ENCODE peak calls at places on chromosomes 13 and 19, in seven cellular contexts. S is AG10803, U is heart right ventricle, W is upper lobe of right lung, H is ascending aorta, P is cardiac muscle cell, M is GM06990. F is an unnamed sample.

GRCh38 chr19:42290523-42291436 is 11.2 kb upstream of the PRR19 start:
- DNase-seq in M (no peak), U (no peak), S (no peak), P (peak; percentile 52), W (no peak), H (no peak), F (no peak)

GRCh38 chr19:50899549-50899948 is 11.6 kb downstream of the KLK4 start:
- DNase-seq in W (no peak), S (no peak), H (no peak), P (no peak), M (no peak), U (no peak), F (no peak)

GRCh38 chr19:42282036-42282762 is 13.1 kb downstream of the CIC start:
- DNase-seq in S (no peak), U (peak; percentile 29), H (no peak), P (no peak), M (peak; percentile 17), W (no peak), F (peak; percentile 89)

GRCh38 chr13:23630349-23631093 is 60.3 kb downstream of the TNFRSF19 start:
- DNase-seq in W (no peak), S (no peak), P (no peak), M (no peak), H (no peak), U (no peak), F (no peak)

GRCh38 chr13:39931505-39931904 is 276.0 kb downstream of the COG6 start:
- DNase-seq in P (no peak), M (no peak), H (no peak), W (no peak), U (no peak), S (no peak), F (no peak)

GRCh38 chr13:66265446-66265845 is 964.7 kb downstream of the PCDH9 start:
- DNase-seq in M (no peak), W (no peak), S (no peak), U (no peak), P (no peak), H (no peak), F (no peak)

GRCh38 chr13:50170447-50171037 is 155.3 kb downstream of the KCNRG start:
- DNase-seq in M (no peak), H (no peak), S (peak; percentile 41), U (no peak), P (no peak), W (no peak), F (no peak)

GRCh38 chr13:112105244-112105681 is 38.3 kb downstream of the SOX1 start:
- DNase-seq in S (no peak), U (no peak), P (no peak), M (no peak), H (no peak), W (no peak), F (no peak)

GRCh38 chr19:40512473-40513344 is 45.9 kb downstream of the SPTBN4 start:
- DNase-seq in P (peak; percentile 70), U (no peak), S (peak; percentile 13), H (no peak), M (no peak), W (no peak), F (no peak)

GRCh38 chr19:5593245-5593962 is 25.7 kb upstream of the TINCR start:
- DNase-seq in U (no peak), S (no peak), M (no peak), H (no peak), W (no peak), P (no peak), F (no peak)

GRCh38 chr19:11261902-11262839 is at the start of gene DOCK6:
- DNase-seq in U (no peak), S (no peak), W (peak; percentile 76), P (peak; percentile 49), M (no peak), H (no peak), F (no peak)

GRCh38 chr13:21074601-21075302 is 13.4 kb upstream of the LATS2 start:
- DNase-seq in H (no peak), M (no peak), W (no peak), U (peak; percentile 32), S (peak; percentile 51), P (no peak), F (no peak)

GRCh38 chr13:51564671-51565070 is 19.6 kb upstream of the WDFY2 start:
- DNase-seq in S (no peak), P (no peak), M (no peak), W (no peak), U (no peak), H (no peak), F (no peak)

GRCh38 chr19:4600893-4601292 is 38.4 kb upstream of the TNFAIP8L1 start:
- DNase-seq in P (no peak), M (no peak), S (no peak), H (no peak), U (no peak), W (no peak), F (no peak)

GRCh38 chr19:29623726-29624488 is 17.8 kb downstream of the POP4 start:
- DNase-seq in H (no peak), W (no peak), P (no peak), M (no peak), U (no peak), S (no peak), F (no peak)

GRCh38 chr19:47273313-47274070 is 1.2 kb upstream of the INAFM1 start:
- DNase-seq in P (peak; percentile 94), U (peak; percentile 93), H (peak; percentile 77), S (peak; percentile 92), W (peak; percentile 96), M (peak; percentile 90), F (peak; percentile 94)

DNA sequence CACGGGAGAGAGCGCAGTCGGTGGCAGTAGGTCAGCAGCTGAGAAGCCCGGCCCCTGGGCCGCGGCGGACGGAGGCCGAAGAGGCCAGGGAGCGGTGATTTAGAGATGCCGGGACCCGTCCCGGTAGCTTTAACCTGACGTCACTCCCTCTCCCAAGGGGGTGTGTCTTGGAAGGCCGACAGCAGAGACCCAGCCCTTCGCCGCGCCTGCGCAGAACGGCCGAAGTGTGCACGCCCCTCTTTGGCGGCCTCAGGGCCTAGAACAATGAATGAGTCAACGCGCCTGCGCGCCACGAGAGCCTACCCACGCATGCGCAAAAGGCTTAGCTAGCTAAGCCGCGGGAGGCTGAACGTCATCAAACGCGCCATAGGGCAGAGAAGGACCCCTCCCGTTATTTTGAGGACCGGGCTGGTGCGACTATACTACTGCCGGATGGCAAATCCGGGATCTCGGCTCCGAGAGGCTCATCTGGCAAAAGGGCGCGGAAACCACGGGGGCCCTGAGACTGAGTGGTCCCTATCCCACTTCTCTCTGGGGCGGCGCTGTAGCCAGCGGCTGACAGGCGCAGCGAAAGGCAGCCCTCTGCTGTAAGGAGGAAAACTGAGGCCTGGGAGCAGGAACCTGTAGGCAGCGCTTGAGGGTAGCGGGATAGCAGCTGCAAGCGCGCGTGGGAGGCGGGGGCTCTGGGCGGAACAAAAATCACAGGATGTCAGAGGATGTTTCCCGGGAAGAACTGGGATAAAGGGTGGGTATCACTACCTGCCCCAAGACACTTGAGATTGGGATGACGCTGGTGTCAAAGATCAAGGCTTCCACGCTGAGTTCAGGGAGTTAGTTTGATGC is at the start of the genes IRGQ and ZNF576:
- DNase-seq in U (peak; percentile 100), W (peak; percentile 100), P (peak; percentile 100), H (peak; percentile 99), S (peak; percentile 98), M (peak; percentile 98), F (peak; percentile 100)
- TF ChIP-seq CTCF in U (no peak), W (no peak), P (no peak), H (no peak), S (peak; percentile 12), M (peak; percentile 1), F (no peak)

DNA sequence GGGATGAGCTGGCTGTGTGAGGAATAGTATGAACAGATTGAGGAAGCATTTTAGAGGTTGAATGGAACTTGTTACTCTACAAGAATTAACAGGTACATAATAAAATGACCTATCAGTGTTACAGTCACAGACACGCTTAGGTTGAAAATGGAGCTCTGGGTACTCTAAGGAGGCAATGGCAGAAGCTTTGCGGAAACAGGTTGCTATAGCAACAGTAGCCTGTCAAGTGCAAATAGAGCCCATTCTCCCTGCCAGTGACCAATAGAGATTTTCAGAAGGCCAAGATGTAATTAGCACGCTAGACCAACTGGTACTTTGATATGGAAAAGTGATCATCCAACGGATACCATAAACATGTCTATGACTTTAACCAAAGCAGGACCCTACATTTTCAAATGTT is 148.5 kb upstream of the FREM2 start:
- DNase-seq in M (no peak), H (no peak), U (no peak), S (no peak), W (no peak), P (peak; percentile 3), F (no peak)
- H3K4me3 ChIP-seq in M (no peak overlapping the region), H (no peak overlapping the region), U (no peak overlapping the region), S (no peak overlapping the region), W (no peak overlapping the region), P (no peak overlapping the region), F (no peak overlapping the region)

GRCh38 chr19:49150106-49150943 is 4.9 kb downstream of the HRC start:
- DNase-seq in H (no peak), U (peak; percentile 87), W (peak; percentile 91), S (peak; percentile 69), P (peak; percentile 95), M (peak; percentile 68), F (peak; percentile 96)
- TF ChIP-seq CTCF in H (no peak), U (no peak), W (no peak), S (no peak), P (no peak), M (no peak), F (no peak)

DNA sequence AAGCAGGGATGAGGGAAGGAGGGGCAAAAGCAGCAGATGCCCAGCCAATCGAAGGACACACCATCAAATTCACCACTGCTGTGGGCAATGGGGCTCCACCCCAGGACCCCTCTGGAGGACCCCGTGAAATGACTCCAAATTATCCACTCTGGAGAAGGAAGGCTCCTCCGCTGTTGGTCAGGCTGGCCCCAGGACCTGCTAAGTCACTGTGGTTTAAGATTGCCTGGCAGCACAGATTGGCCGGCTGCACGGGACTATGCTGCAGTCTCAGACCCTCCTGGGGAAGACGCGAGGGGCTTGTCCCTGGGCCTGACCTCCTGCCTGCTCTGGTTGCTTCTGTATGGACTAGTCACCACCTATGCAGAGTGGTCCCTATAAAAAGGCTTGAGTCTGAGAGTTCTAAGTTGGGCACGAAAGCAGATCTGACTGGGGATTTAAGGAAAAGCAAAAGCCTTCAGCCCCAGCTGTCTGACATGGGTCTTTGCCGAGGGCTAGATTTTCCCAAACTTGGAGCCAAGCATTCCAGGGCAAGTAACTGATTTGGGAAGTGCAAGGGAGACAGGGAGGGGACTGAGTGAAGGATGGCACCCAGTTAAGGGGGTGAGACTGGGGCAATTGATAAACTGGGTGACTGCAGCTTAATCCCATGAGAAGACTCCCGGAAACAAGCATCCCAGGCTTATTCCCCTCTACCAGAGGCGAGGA is 91.7 kb downstream of the TSHZ3 start:
- DNase-seq in W (no peak), S (no peak), H (no peak), U (no peak), M (no peak), P (no peak), F (no peak)
- H3K4me3 ChIP-seq in W (no peak overlapping the region), S (no peak overlapping the region), H (no peak overlapping the region), U (no peak overlapping the region), M (no peak overlapping the region), P (no peak overlapping the region), F (no peak overlapping the region)

F was measured in lower leg skin.